ENCODE peak calls at places on chromosomes 5 and 9, in five cellular contexts. One of them, this sample, is unnamed. For H3K9me3, the result is how much of the 10 kb centered on the place peaks cover.

GRCh38 chr9:83920469-83920941 is 727 bp downstream of the KIF27 start:
- DNase-seq in transverse colon: peak
- DNase-seq in HepG2: peak
- DNase-seq in Panc1: peak
- DNase-seq in stomach: peak
- DNase-seq in this sample: peak

GRCh38 chr9:85942913-85943729 is 2.2 kb downstream of the NAA35 start:
- DNase-seq in stomach: no peak
- DNase-seq in Panc1: no peak
- DNase-seq in transverse colon: no peak
- DNase-seq in HepG2: no peak
- DNase-seq in this sample: no peak

GRCh38 chr9:20611751-20612287 is 10.5 kb downstream of the MLLT3 start:
- DNase-seq in Panc1: no peak
- DNase-seq in stomach: no peak
- DNase-seq in transverse colon: no peak
- DNase-seq in HepG2: peak
- DNase-seq in this sample: peak

GRCh38 chr9:87610200-87611155 is 112.8 kb downstream of the DAPK1 start:
- DNase-seq in Panc1: no peak
- DNase-seq in stomach: no peak
- DNase-seq in HepG2: no peak
- DNase-seq in transverse colon: no peak
- DNase-seq in this sample: no peak

GRCh38 chr9:35618854-35619799 is 914 bp upstream of the CD72 start:
- DNase-seq in transverse colon: peak
- DNase-seq in HepG2: no peak
- DNase-seq in stomach: peak
- DNase-seq in Panc1: no peak
- DNase-seq in this sample: no peak

GRCh38 chr9:124478014-124478753 is 27.9 kb downstream of the ADGRD2 start:
- DNase-seq in HepG2: no peak
- DNase-seq in transverse colon: no peak
- DNase-seq in stomach: no peak
- DNase-seq in Panc1: no peak
- DNase-seq in this sample: no peak

GRCh38 chr9:708182-708555 is 133.3 kb upstream of the DMRT1 start:
- DNase-seq in stomach: no peak
- DNase-seq in Panc1: no peak
- DNase-seq in HepG2: no peak
- DNase-seq in transverse colon: no peak
- DNase-seq in this sample: no peak

GRCh38 chr9:118331622-118332045 is 627.4 kb downstream of the TLR4 start:
- DNase-seq in Panc1: peak
- DNase-seq in transverse colon: no peak
- DNase-seq in HepG2: no peak
- DNase-seq in stomach: no peak
- DNase-seq in this sample: no peak

GRCh38 chr9:116741106-116741740 is 54.1 kb downstream of the TRIM32 start:
- DNase-seq in HepG2: no peak
- DNase-seq in transverse colon: no peak
- DNase-seq in Panc1: no peak
- DNase-seq in stomach: no peak
- DNase-seq in this sample: no peak

DNA sequence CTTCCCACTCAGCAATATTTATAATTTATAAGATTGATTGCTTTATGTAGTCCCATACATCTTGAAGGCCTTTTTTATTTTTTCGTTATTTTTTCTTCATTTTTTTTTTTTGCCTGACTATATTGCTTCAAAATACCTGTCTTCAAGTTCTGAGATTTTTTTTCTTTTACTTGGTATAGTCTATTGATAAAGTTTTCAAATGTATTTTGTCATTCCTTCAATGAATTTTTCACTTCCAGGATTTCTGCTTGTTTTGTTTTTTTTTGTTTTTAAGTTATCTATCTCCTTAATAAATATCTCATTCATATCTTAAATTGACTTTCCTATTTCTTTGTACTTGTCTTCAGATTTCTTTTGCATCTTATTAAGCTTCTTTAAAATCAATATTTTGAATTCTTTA is 905.6 kb upstream of the CDH6 start:
- DNase-seq in HepG2: no peak
- DNase-seq in Panc1: no peak
- DNase-seq in transverse colon: no peak
- DNase-seq in stomach: no peak
- DNase-seq in this sample: no peak
- H3K9me3 ChIP-seq in HepG2: half or more
- H3K9me3 ChIP-seq in Panc1: under half
- H3K9me3 ChIP-seq in transverse colon: under half
- H3K9me3 ChIP-seq in stomach: under half
- H3K9me3 ChIP-seq in this sample: under half

GRCh38 chr5:149268928-149269557 is 2.6 kb upstream of the AFAP1L1 start:
- DNase-seq in HepG2: peak
- DNase-seq in stomach: no peak
- DNase-seq in transverse colon: no peak
- DNase-seq in Panc1: no peak
- DNase-seq in this sample: no peak

GRCh38 chr5:149262315-149262714 is 9.3 kb upstream of the AFAP1L1 start:
- DNase-seq in transverse colon: no peak
- DNase-seq in HepG2: no peak
- DNase-seq in Panc1: no peak
- DNase-seq in stomach: no peak
- DNase-seq in this sample: no peak

GRCh38 chr5:149267241-149267973 is 4.3 kb upstream of the AFAP1L1 start:
- DNase-seq in stomach: no peak
- DNase-seq in HepG2: no peak
- DNase-seq in transverse colon: no peak
- DNase-seq in Panc1: no peak
- DNase-seq in this sample: no peak

GRCh38 chr5:149264432-149265069 is 7.1 kb upstream of the AFAP1L1 start:
- DNase-seq in Panc1: no peak
- DNase-seq in transverse colon: peak
- DNase-seq in HepG2: peak
- DNase-seq in stomach: peak
- DNase-seq in this sample: peak

DNA sequence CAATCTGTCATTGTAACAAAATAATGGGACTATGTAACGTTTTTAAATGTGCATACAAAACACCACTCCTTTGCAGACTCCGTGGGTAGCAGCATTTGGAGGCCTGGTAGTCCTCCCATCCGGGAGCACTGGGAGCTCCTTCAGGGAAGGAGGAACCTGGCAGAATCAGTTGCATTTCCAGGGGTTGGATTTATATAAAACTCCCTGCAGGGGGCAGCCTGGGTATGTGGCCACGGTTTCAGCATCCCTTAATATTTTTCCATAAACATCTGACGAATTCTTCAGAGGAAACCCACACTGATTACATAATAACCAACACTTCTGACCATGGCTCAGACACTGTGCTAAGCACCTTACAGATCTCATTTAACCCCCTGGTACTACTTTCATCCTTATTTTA is 6.1 kb upstream of the AFAP1L1 start:
- DNase-seq in stomach: no peak
- DNase-seq in HepG2: no peak
- DNase-seq in transverse colon: no peak
- DNase-seq in Panc1: no peak
- DNase-seq in this sample: no peak
- TF ChIP-seq CTCF in stomach: no peak
- TF ChIP-seq CTCF in HepG2: peak
- TF ChIP-seq CTCF in transverse colon: no peak
- TF ChIP-seq CTCF in Panc1: peak
- TF ChIP-seq CTCF in this sample: no peak

GRCh38 chr5:178464431-178465048 is 125.7 kb downstream of the COL23A1 start:
- DNase-seq in Panc1: no peak
- DNase-seq in transverse colon: no peak
- DNase-seq in stomach: peak
- DNase-seq in HepG2: no peak
- DNase-seq in this sample: no peak
- H3K9me3 ChIP-seq in Panc1: under half
- H3K9me3 ChIP-seq in transverse colon: under half
- H3K9me3 ChIP-seq in stomach: under half
- H3K9me3 ChIP-seq in HepG2: under half
- H3K9me3 ChIP-seq in this sample: under half

GRCh38 chr5:155004138-155004744 is 9.3 kb upstream of the KIF4B start:
- DNase-seq in HepG2: peak
- DNase-seq in transverse colon: peak
- DNase-seq in Panc1: no peak
- DNase-seq in stomach: peak
- DNase-seq in this sample: no peak
- TF ChIP-seq CTCF in HepG2: peak
- TF ChIP-seq CTCF in transverse colon: peak
- TF ChIP-seq CTCF in Panc1: peak
- TF ChIP-seq CTCF in stomach: no peak
- TF ChIP-seq CTCF in this sample: peak

GRCh38 chr9:96360976-96361375 is 22.5 kb downstream of the SLC35D2 start:
- DNase-seq in stomach: no peak
- DNase-seq in transverse colon: no peak
- DNase-seq in Panc1: no peak
- DNase-seq in HepG2: no peak
- DNase-seq in this sample: no peak

GRCh38 chr9:96363175-96363967 is 20.1 kb downstream of the SLC35D2 start:
- DNase-seq in stomach: no peak
- DNase-seq in Panc1: no peak
- DNase-seq in HepG2: no peak
- DNase-seq in transverse colon: no peak
- DNase-seq in this sample: no peak

GRCh38 chr9:96361668-96362067 is 21.8 kb downstream of the SLC35D2 start:
- DNase-seq in Panc1: no peak
- DNase-seq in stomach: no peak
- DNase-seq in HepG2: no peak
- DNase-seq in transverse colon: no peak
- DNase-seq in this sample: no peak
- H3K9me3 ChIP-seq in Panc1: under half
- H3K9me3 ChIP-seq in stomach: under half
- H3K9me3 ChIP-seq in HepG2: under half
- H3K9me3 ChIP-seq in transverse colon: under half
- H3K9me3 ChIP-seq in this sample: under half

GRCh38 chr5:126369995-126370731 is 53.0 kb upstream of the GRAMD2B start:
- DNase-seq in Panc1: no peak
- DNase-seq in stomach: no peak
- DNase-seq in HepG2: peak
- DNase-seq in transverse colon: no peak
- DNase-seq in this sample: peak
- TF ChIP-seq CTCF in Panc1: peak
- TF ChIP-seq CTCF in stomach: peak
- TF ChIP-seq CTCF in HepG2: peak
- TF ChIP-seq CTCF in transverse colon: peak
- TF ChIP-seq CTCF in this sample: no peak

GRCh38 chr9:138101444-138102234 is 224.1 kb downstream of the CACNA1B start:
- DNase-seq in Panc1: no peak
- DNase-seq in transverse colon: no peak
- DNase-seq in HepG2: no peak
- DNase-seq in stomach: peak
- DNase-seq in this sample: no peak
- H3K9me3 ChIP-seq in Panc1: under half
- H3K9me3 ChIP-seq in transverse colon: under half
- H3K9me3 ChIP-seq in HepG2: under half
- H3K9me3 ChIP-seq in stomach: under half
- H3K9me3 ChIP-seq in this sample: under half